ENCODE peak calls at places on chromosomes 7 and 10, in nine cellular contexts. A, E, P, G, V, Y, R, J and F are unnamed samples.
A peak's percentile ranks its signal among the peaks of the same experiment; 100 is the strongest.

GRCh38 chr7:37342665-37343471 is 105.8 kb downstream of the ELMO1 start:
- DNase-seq in A (peak; percentile 47), E (no peak), P (peak; percentile 56), G (no peak), V (no peak), Y (no peak), R (no peak), J (no peak), F (no peak)

GRCh38 chr7:141271451-141271850 is 197.6 kb downstream of the TMEM178B start:
- DNase-seq in A (no peak), E (no peak), P (no peak), G (no peak), V (no peak), Y (no peak), R (no peak), J (no peak), F (no peak)

GRCh38 chr7:102914585-102914984 is 1.8 kb downstream of the LRRC17 start:
- DNase-seq in A (no peak), E (peak; percentile 38), P (no peak), G (peak; percentile 77), V (peak; percentile 13), Y (peak; percentile 81), R (peak; percentile 83), J (no peak), F (no peak)

GRCh38 chr10:49008505-49009202 is 69.0 kb upstream of the LRRC18 start:
- DNase-seq in A (no peak), E (no peak), P (no peak), G (no peak), V (no peak), Y (peak; percentile 42), R (peak; percentile 57), J (no peak), F (no peak)

GRCh38 chr7:1670894-1671875 is 1.1 kb downstream of the ELFN1 start:
- DNase-seq in A (no peak), E (peak; percentile 10), P (peak; percentile 23), G (peak; percentile 39), V (no peak), Y (no peak), R (no peak), J (peak; percentile 14), F (no peak)

GRCh38 chr7:30450123-30450982 is 28.2 kb downstream of the NOD1 start:
- DNase-seq in A (no peak), E (no peak), P (no peak), G (peak; percentile 9), V (no peak), Y (no peak), R (no peak), J (no peak), F (no peak)

GRCh38 chr7:158037211-158037610 is 550.4 kb downstream of the PTPRN2 start:
- DNase-seq in A (no peak), E (no peak), P (no peak), G (no peak), V (no peak), Y (no peak), R (peak; percentile 52), J (no peak), F (no peak)

GRCh38 chr10:132637477-132638129 is 100.0 kb downstream of the INPP5A start:
- DNase-seq in A (peak; percentile 89), E (peak; percentile 66), P (peak; percentile 83), G (peak; percentile 60), V (peak; percentile 41), Y (peak; percentile 13), R (no peak), J (no peak), F (no peak)

GRCh38 chr7:85488406-85488805 is 301.6 kb upstream of the SEMA3D start:
- DNase-seq in A (no peak), E (no peak), P (no peak), G (no peak), V (no peak), Y (no peak), R (no peak), J (no peak), F (no peak)

GRCh38 chr7:40969641-40970040 is 733.2 kb downstream of the INHBA start:
- DNase-seq in A (no peak), E (no peak), P (no peak), G (no peak), V (no peak), Y (no peak), R (no peak), J (no peak), F (no peak)

GRCh38 chr10:13613519-13613918 is 26.8 kb downstream of the PRPF18 start:
- DNase-seq in A (no peak), E (peak; percentile 43), P (no peak), G (no peak), V (no peak), Y (no peak), R (no peak), J (no peak), F (no peak)

GRCh38 chr10:28754930-28755718 is 77.8 kb downstream of the BAMBI start:
- DNase-seq in A (no peak), E (peak; percentile 52), P (no peak), G (no peak), V (no peak), Y (no peak), R (no peak), J (no peak), F (no peak)

GRCh38 chr7:116809636-116810266 is 52.6 kb upstream of the CAPZA2 start:
- DNase-seq in A (peak; percentile 40), E (peak; percentile 88), P (peak; percentile 40), G (no peak), V (peak; percentile 33), Y (no peak), R (no peak), J (no peak), F (no peak)
- TF ChIP-seq CTCF in A (peak; percentile 47), E (peak; percentile 77), P (peak; percentile 52), G (peak; percentile 58), V (peak; percentile 74), Y (peak; percentile 80), R (peak; percentile 75), J (peak; percentile 44), F (peak; percentile 74)

DNA sequence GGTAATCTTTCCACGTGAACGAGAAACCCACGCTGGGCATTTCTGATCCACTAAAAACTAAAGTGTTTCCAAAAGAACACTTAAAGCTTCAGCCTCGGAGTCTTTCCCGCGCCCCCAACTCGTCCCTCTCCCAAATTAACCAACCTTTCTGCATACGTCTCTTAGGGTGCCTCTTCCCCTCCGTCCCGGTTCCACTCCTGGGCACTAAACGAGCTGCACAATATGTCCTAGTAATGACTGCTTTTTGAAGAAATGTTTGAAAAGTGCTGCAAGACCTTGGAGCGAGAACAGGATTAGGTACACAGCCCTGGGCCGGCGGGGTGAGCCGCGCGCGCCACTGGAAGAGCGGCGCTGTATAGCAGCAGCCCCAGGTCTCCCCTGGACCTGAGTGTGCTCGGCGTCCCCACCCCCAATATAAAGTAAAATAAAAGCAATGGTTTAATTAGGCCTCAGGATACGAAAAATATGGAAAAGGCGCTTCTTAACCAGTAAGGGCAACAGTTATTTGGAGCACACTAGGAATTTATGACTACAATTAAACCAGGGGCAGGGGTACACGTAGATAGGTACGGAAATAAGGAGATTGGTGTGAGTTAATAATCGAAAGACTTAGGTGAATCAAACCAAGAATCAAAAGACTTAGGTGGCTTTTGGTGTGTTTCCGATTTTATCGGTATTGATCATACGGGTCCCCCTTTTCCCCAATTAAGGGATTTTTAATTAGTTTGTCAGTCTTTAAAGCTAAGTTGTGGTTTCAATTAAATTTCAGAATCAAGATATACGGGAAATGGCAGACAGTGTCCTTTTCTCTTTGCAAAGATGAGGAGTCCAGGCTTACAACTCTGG is 1.9 kb downstream of the TET1 start:
- DNase-seq in A (peak; percentile 32), E (peak; percentile 54), P (no peak), G (no peak), V (peak; percentile 52), Y (no peak), R (no peak), J (peak; percentile 19), F (no peak)
- TF ChIP-seq CTCF in A (no peak), E (no peak), P (no peak), G (no peak), V (no peak), Y (no peak), R (no peak), J (no peak), F (no peak)

DNA sequence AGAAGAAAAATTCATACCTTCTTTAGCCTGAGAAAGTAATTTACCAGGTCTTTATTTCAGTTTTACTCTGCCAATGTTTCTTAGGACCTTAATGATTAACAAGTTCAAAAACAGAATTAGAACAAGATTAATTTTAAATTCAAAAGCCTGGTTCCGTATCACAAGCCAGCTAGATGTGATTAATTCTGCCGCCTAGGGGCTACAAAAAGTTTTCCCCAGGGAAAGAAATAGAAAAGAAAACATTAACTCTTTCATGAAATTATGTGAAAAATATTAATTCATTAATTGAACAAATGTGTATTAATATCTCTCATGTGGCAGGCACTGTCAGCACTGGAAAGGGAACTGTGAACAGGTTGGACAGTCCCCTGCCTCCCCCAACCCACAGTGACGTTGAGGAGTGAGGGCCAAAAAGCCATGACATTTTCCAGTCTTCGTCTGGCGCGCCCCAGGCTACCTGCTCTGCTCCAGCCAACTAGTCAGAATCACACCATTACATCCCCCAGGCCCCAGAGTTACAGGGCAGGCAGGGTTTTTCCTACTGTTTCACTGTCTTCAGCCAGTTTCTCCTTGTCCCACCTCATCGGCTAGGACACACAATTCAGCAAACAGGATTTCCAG is 20.1 kb downstream of the TMEM176A start:
- DNase-seq in A (no peak), E (no peak), P (no peak), G (no peak), V (no peak), Y (no peak), R (no peak), J (no peak), F (no peak)
- TF ChIP-seq CTCF in A (no peak), E (no peak), P (no peak), G (no peak), V (no peak), Y (peak; percentile 10), R (peak; percentile 35), J (no peak), F (peak; percentile 35)

GRCh38 chr7:52085610-52086009 is 769.0 kb upstream of the COBL start:
- DNase-seq in A (no peak), E (no peak), P (no peak), G (no peak), V (no peak), Y (no peak), R (no peak), J (no peak), F (no peak)

GRCh38 chr7:52091101-52091500 is 774.5 kb upstream of the COBL start:
- DNase-seq in A (no peak), E (no peak), P (no peak), G (no peak), V (no peak), Y (no peak), R (no peak), J (no peak), F (no peak)

DNA sequence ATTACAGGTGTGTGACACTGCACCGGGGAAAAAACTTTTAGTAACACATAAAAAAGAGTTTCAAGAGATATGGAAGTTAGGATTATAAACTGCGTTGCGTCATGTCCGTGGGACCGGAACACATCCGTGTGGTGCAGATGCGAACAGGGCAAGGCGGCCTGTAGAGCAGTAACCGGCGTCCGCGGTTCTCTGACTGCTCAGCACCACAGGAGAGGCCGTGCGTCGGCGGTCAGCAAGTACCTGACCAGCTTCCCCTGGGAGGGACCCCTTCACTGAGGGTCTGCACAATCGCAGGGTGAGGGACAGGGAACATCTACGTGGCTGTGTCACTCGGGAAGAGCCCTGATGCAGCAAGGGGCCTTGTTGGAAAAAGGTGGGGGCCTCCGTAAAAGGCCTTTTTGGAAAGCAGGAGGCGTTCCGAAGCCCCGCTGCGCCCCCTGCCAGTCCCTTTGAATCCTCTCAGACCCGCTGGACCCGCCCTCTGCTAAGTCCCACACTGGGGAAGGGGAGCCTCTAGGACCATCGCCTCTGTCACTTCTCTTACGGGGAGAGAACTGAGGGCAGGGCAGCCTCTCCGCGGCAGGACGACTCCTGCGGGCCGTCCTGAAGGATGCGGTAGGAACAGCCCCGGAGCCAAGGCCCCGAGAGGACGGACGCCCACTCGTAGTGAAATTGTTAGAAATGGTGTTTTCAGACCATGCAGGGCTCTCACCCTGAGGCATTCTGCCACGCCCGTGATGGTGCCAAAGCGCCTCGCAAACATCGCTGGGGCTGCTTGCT is 771.6 kb upstream of the COBL start:
- DNase-seq in A (no peak), E (peak; percentile 46), P (no peak), G (no peak), V (peak; percentile 74), Y (no peak), R (no peak), J (no peak), F (no peak)
- TF ChIP-seq CTCF in A (no peak), E (peak; percentile 44), P (no peak), G (no peak), V (peak; percentile 32), Y (peak; percentile 7), R (no peak), J (no peak), F (no peak)